ENCODE peak calls at places on chromosomes 7 and 10, in ten cellular contexts. A is foreskin fibroblast; R is NCI-H1105; O is IMR-90; J is fibroblast of mammary gland; Y is erythroblast; E is SW480; U is stimulated activated CD4-positive, alpha-beta T cell treated with anti-CD3 and anti-CD28 coated beads, Interleukin-4, amount 100 ng/mL, for 1 hour; B is SK-N-SH; N is T-cell. Z is an unnamed sample.

GRCh38 chr7:47601119-47601880 is 19.4 kb upstream of the TNS3 start:
- DNase-seq in E (peak; percentile 42), J (peak; percentile 92), Y (no peak), O (peak; percentile 96), R (no peak), B (no peak), A (peak; percentile 92), U (no peak), N (no peak), Z (no peak)

GRCh38 chr7:73774923-73775322 is 4.9 kb upstream of the CLDN3 start:
- DNase-seq in O (peak; percentile 44), R (no peak), A (no peak), J (peak; percentile 62), N (no peak), E (no peak), U (no peak), Y (peak; percentile 76), B (no peak), Z (no peak)

GRCh38 chr7:41921453-41921912 is 218.6 kb upstream of the INHBA start:
- DNase-seq in N (no peak), U (no peak), A (peak; percentile 87), E (no peak), Y (no peak), J (peak; percentile 93), O (peak; percentile 61), R (no peak), B (no peak), Z (no peak)

GRCh38 chr10:12844796-12845524 is 156.6 kb downstream of the CCDC3 start:
- DNase-seq in E (peak; percentile 59), N (no peak), O (peak; percentile 91), U (no peak), J (peak; percentile 74), A (peak; percentile 34), R (no peak), Y (no peak), B (peak; percentile 11), Z (no peak)

GRCh38 chr7:15684834-15685233 is 1.6 kb downstream of the MEOX2 start:
- DNase-seq in N (no peak), E (no peak), U (no peak), B (no peak), A (no peak), O (no peak), Y (no peak), R (no peak), J (peak; percentile 40), Z (no peak)

GRCh38 chr10:97081621-97082235 is 104.0 kb downstream of the SLIT1 start:
- DNase-seq in N (peak; percentile 25), Y (peak; percentile 67), R (no peak), A (peak; percentile 41), O (peak; percentile 50), U (peak; percentile 62), E (peak; percentile 58), B (no peak), J (peak; percentile 55), Z (peak; percentile 50)

GRCh38 chr7:114303301-114303700 is 111.3 kb upstream of the FOXP2 start:
- DNase-seq in U (no peak), Y (no peak), A (no peak), R (no peak), J (no peak), O (no peak), E (no peak), N (no peak), B (no peak), Z (no peak)

GRCh38 chr10:124025638-124026336 is 67.6 kb downstream of the CHST15 start:
- DNase-seq in N (no peak), J (peak; percentile 28), E (no peak), U (no peak), B (peak; percentile 53), A (peak; percentile 29), O (no peak), Y (no peak), R (no peak), Z (no peak)

GRCh38 chr7:22631730-22632129 is 95.3 kb upstream of the IL6 start:
- DNase-seq in O (no peak), U (no peak), A (no peak), J (no peak), R (no peak), B (no peak), N (no peak), E (no peak), Y (no peak), Z (no peak)

GRCh38 chr10:97510686-97511085 is 12.0 kb downstream of the UBTD1 start:
- DNase-seq in B (no peak), E (no peak), R (no peak), U (no peak), O (no peak), N (no peak), J (no peak), Y (no peak), A (no peak), Z (no peak)

GRCh38 chr7:27555670-27556069 is 107.0 kb downstream of the HIBADH start:
- DNase-seq in O (no peak), B (no peak), Y (no peak), A (no peak), U (no peak), N (no peak), R (no peak), E (no peak), J (no peak), Z (no peak)

GRCh38 chr10:132005147-132005546 is 23.4 kb upstream of the BNIP3 start:
- DNase-seq in R (no peak), A (no peak), U (no peak), Y (no peak), O (no peak), J (no peak), B (no peak), N (no peak), E (no peak), Z (no peak)

GRCh38 chr7:88311675-88312036 is 5.0 kb upstream of the STEAP4 start:
- DNase-seq in N (no peak), Y (no peak), E (no peak), J (peak; percentile 77), R (no peak), U (no peak), O (no peak), A (no peak), B (no peak), Z (no peak)

GRCh38 chr7:82726038-82726800 is 282.6 kb upstream of the CACNA2D1 start:
- DNase-seq in A (no peak), Y (no peak), O (no peak), J (no peak), E (no peak), B (no peak), U (no peak), R (no peak), N (no peak), Z (no peak)

GRCh38 chr10:38054361-38054797 is 39.8 kb upstream of the ZNF37A start:
- DNase-seq in R (no peak), O (peak; percentile 93), A (peak; percentile 44), B (no peak), J (peak; percentile 87), Y (no peak), E (no peak), U (no peak), N (no peak), Z (no peak)

GRCh38 chr10:28722065-28722803 is 44.9 kb downstream of the BAMBI start:
- DNase-seq in N (no peak), U (no peak), A (peak; percentile 35), B (peak; percentile 71), J (peak; percentile 16), O (peak; percentile 40), R (peak; percentile 28), Y (no peak), E (peak; percentile 76), Z (no peak)

GRCh38 chr10:11742009-11742778 is at the start of gene ECHDC3:
- DNase-seq in A (no peak), Y (peak; percentile 60), R (no peak), U (peak; percentile 56), B (peak; percentile 95), E (no peak), J (peak; percentile 36), N (peak; percentile 20), O (no peak), Z (peak; percentile 36)

GRCh38 chr10:129942019-129942277 is 22.1 kb downstream of the EBF3 start:
- DNase-seq in U (no peak), A (no peak), Y (no peak), N (no peak), R (no peak), J (no peak), O (no peak), B (no peak), E (no peak), Z (no peak)

GRCh38 chr10:61159253-61159652 is 215.3 kb upstream of the RHOBTB1 start:
- DNase-seq in N (no peak), J (peak; percentile 66), E (no peak), Y (no peak), B (no peak), R (no peak), O (peak; percentile 43), U (no peak), A (peak; percentile 39), Z (no peak)

GRCh38 chr10:129865413-129865812 is 98.7 kb downstream of the EBF3 start:
- DNase-seq in Y (no peak), E (no peak), A (no peak), B (no peak), J (no peak), N (no peak), U (no peak), O (no peak), R (no peak), Z (no peak)

Z was measured in T-helper 1 cell.